ENCODE peak calls at places on chromosomes 11 and 22, in ten cellular contexts. D is A549, T is HCT116, F is K562, H is left lung, Y is right lobe of liver, R is heart left ventricle, E is Panc1, C is lower lobe of right lung, M is right cardiac atrium. J is an unnamed sample.

GRCh38 chr22:35230839-35231584 is 26.3 kb upstream of the HMGXB4 start:
- ATAC-seq in D (peak; percentile 33), T (peak; percentile 76), F (peak; percentile 89), H (no peak), Y (no peak), R (no peak), E (peak; percentile 63), C (peak; percentile 43), M (no peak), J (no peak)

GRCh38 chr11:78094250-78094649 is 14.6 kb upstream of the NDUFC2 start:
- ATAC-seq in D (no peak), T (no peak), F (peak; percentile 74), H (no peak), Y (no peak), R (no peak), E (no peak), C (no peak), M (no peak), J (no peak)

GRCh38 chr11:128848815-128849455 is 18.2 kb downstream of the KCNJ1 start:
- ATAC-seq in D (peak; percentile 78), T (peak; percentile 100), F (peak; percentile 99), H (peak; percentile 51), Y (peak; percentile 49), R (no peak), E (peak; percentile 95), C (peak; percentile 49), M (no peak), J (no peak)

GRCh38 chr11:76836613-76837291 is 24.0 kb upstream of the ACER3 start:
- ATAC-seq in D (peak; percentile 64), T (no peak), F (no peak), H (peak; percentile 50), Y (peak; percentile 12), R (peak; percentile 21), E (peak; percentile 56), C (peak; percentile 73), M (peak; percentile 39), J (peak; percentile 10)

GRCh38 chr11:84069048-84069447 is 782.9 kb upstream of the CCDC90B start:
- ATAC-seq in D (no peak), T (no peak), F (no peak), H (peak; percentile 74), Y (no peak), R (no peak), E (no peak), C (no peak), M (no peak), J (no peak)

GRCh38 chr22:39234867-39235687 is 9.7 kb downstream of the PDGFB start:
- ATAC-seq in D (no peak), T (peak; percentile 59), F (no peak), H (peak; percentile 21), Y (peak; percentile 61), R (peak; percentile 58), E (peak; percentile 27), C (peak; percentile 54), M (peak; percentile 53), J (peak; percentile 35)

GRCh38 chr11:116384407-116384806 is 388.4 kb downstream of the BUD13 start:
- ATAC-seq in D (no peak), T (no peak), F (no peak), H (no peak), Y (no peak), R (no peak), E (no peak), C (no peak), M (no peak), J (no peak)

GRCh38 chr11:118144869-118145268 is 7.8 kb downstream of the SCN4B start:
- ATAC-seq in D (no peak), T (no peak), F (no peak), H (no peak), Y (no peak), R (no peak), E (peak; percentile 23), C (no peak), M (peak; percentile 3), J (peak; percentile 23)

GRCh38 chr11:120021391-120021953 is 116.4 kb downstream of the TRIM29 start:
- ATAC-seq in D (no peak), T (no peak), F (no peak), H (no peak), Y (peak; percentile 75), R (no peak), E (no peak), C (no peak), M (no peak), J (no peak)

GRCh38 chr22:32823024-32823730 is 21.7 kb downstream of the TIMP3 start:
- ATAC-seq in D (peak; percentile 74), T (peak; percentile 92), F (peak; percentile 87), H (peak; percentile 48), Y (peak; percentile 54), R (no peak), E (peak; percentile 70), C (no peak), M (no peak), J (no peak)

DNA sequence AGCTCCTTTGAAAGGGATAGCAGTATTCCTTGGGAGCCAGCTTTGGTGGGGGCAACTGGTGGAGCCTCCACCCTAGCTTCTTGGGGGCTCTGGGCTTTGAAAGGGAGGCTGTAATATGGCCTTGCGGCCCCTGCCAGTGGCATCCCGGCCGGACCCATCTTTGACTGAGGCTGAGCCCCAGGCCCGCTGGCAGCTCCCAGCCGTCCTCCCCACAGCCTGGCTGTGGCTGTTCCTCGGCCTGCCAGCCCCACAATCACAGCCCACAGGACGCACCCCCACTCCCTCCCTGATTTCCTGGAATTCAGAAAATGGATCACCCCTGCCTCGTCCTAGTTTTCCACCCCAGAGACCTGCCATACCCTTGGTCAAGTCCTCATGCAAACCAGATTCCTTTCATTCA is 23.2 kb downstream of the SERPINH1 start:
- ATAC-seq in D (no peak), T (no peak), F (no peak), H (no peak), Y (no peak), R (no peak), E (no peak), C (no peak), M (no peak), J (no peak)
- H3K4me1 ChIP-seq in D (no peaks in the 10 kb centered on the region), T (no peaks in the 10 kb centered on the region), F (peaks cover 53% of the 10 kb centered on the region), H (peaks cover 25% of the 10 kb centered on the region), Y (no peaks in the 10 kb centered on the region), R (peaks cover 2% of the 10 kb centered on the region), E (peaks cover 5% of the 10 kb centered on the region), C (peaks cover 18% of the 10 kb centered on the region), M (peaks cover 3% of the 10 kb centered on the region), J (peaks cover 36% of the 10 kb centered on the region)

GRCh38 chr11:6576471-6577373 is 26.7 kb downstream of the RRP8 start:
- ATAC-seq in D (peak; percentile 26), T (no peak), F (peak; percentile 75), H (peak; percentile 56), Y (peak; percentile 56), R (peak; percentile 77), E (peak; percentile 44), C (peak; percentile 53), M (peak; percentile 80), J (peak; percentile 53)
- H3K27ac ChIP-seq in D (no peak overlapping the region), T (no peak overlapping the region), F (peak overlapping the region; percentile 19), H (no peak overlapping the region), Y (peak overlapping the region; percentile 13), R (peak overlapping the region; percentile 68), E (no peak overlapping the region), C (peak overlapping the region; percentile 36), M (peak overlapping the region; percentile 60), J (peak overlapping the region; percentile 78)

DNA sequence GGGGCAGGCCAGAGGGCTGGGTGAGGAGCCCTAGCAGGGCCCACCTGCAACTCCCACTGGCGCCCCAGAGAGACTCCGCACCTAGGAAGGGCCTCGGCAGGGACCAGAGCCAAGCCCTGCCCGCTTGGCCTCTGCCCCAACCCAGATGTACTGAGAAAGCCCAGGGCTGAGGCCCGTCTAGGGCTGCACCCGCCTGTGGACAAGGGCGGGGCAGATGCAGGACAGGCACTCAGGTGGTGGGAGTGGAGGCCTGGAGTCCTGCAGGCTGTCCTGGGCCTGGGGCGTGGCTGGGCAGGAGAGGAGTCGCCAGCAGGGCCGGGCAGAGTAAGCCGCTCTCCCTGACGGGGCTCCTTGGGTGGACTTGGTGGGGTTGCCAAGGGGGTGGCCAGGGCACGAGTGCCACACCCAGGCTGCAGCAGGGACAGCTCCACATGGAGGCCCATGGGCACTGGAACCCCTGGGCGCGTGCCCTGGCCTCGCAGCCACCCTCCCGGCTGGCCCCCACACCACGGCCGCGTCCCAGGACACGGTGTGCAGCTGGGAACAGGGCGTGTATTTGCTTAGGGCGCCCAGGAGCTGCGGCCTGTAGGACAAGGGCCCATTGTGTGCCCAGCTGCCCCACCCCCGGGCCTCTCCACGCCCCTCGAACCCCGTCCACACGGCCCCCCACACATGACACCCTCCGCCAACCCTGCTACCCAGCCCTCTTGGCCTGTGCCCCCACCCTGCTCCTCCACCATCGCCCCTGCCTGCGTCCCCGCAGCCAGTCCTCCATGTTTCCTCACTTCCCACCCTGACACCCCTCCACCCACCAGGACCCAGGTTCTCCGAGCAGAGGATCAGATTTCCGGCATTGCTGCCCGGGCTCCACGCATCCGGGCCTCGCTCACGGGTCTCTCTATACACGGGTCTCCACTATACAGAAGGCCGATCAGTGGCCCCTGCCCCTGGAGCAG is 11.3 kb upstream of the PIM3 start:
- ATAC-seq in D (no peak), T (peak; percentile 49), F (no peak), H (peak; percentile 62), Y (peak; percentile 51), R (peak; percentile 41), E (peak; percentile 53), C (peak; percentile 74), M (peak; percentile 8), J (no peak)
- H3K4me1 ChIP-seq in D (peaks cover 61% of the 10 kb centered on the region), T (peaks cover 66% of the 10 kb centered on the region), F (peaks cover 87% of the 10 kb centered on the region), H (peaks cover 63% of the 10 kb centered on the region), Y (peaks cover 3% of the 10 kb centered on the region), R (peaks cover 10% of the 10 kb centered on the region), E (peaks cover 65% of the 10 kb centered on the region), C (peaks cover 47% of the 10 kb centered on the region), M (peaks cover 10% of the 10 kb centered on the region), J (peaks cover 23% of the 10 kb centered on the region)

GRCh38 chr11:32140121-32140520 is 49.2 kb downstream of the RCN1 start:
- ATAC-seq in D (no peak), T (no peak), F (no peak), H (no peak), Y (no peak), R (no peak), E (no peak), C (no peak), M (no peak), J (no peak)

GRCh38 chr11:32138902-32139301 is 48.0 kb downstream of the RCN1 start:
- ATAC-seq in D (no peak), T (no peak), F (no peak), H (peak; percentile 88), Y (no peak), R (no peak), E (no peak), C (peak; percentile 75), M (no peak), J (no peak)

GRCh38 chr11:32137263-32137662 is 46.4 kb downstream of the RCN1 start:
- ATAC-seq in D (peak; percentile 94), T (peak; percentile 46), F (no peak), H (no peak), Y (no peak), R (no peak), E (no peak), C (no peak), M (no peak), J (peak; percentile 80)

GRCh38 chr11:32137869-32138268 is 47.0 kb downstream of the RCN1 start:
- ATAC-seq in D (no peak), T (no peak), F (no peak), H (no peak), Y (no peak), R (no peak), E (no peak), C (no peak), M (no peak), J (no peak)

GRCh38 chr11:32136654-32137053 is 45.8 kb downstream of the RCN1 start:
- ATAC-seq in D (no peak), T (peak; percentile 47), F (no peak), H (no peak), Y (no peak), R (no peak), E (no peak), C (no peak), M (no peak), J (no peak)
- H3K27ac ChIP-seq in D (no peak overlapping the region), T (no peak overlapping the region), F (no peak overlapping the region), H (no peak overlapping the region), Y (no peak overlapping the region), R (no peak overlapping the region), E (no peak overlapping the region), C (no peak overlapping the region), M (no peak overlapping the region), J (no peak overlapping the region)

GRCh38 chr22:44067033-44067432 is 42.9 kb downstream of the PARVB start:
- ATAC-seq in D (no peak), T (peak; percentile 32), F (no peak), H (no peak), Y (no peak), R (no peak), E (no peak), C (no peak), M (no peak), J (no peak)
- H3K4me1 ChIP-seq in D (no peaks in the 10 kb centered on the region), T (no peaks in the 10 kb centered on the region), F (peaks cover 24% of the 10 kb centered on the region), H (peaks cover 24% of the 10 kb centered on the region), Y (no peaks in the 10 kb centered on the region), R (peaks cover 4% of the 10 kb centered on the region), E (no peaks in the 10 kb centered on the region), C (peaks cover 25% of the 10 kb centered on the region), M (no peaks in the 10 kb centered on the region), J (no peaks in the 10 kb centered on the region)